ENCODE peak calls at places on chromosomes 6 and 20, in six cellular contexts. G is ureter, R is mucosa of gallbladder, Z is HT-29, B is endodermal cell, X is endothelial cell. T is an unnamed sample.

GRCh38 chr6:140380371-140381218 is 1006.1 kb upstream of the CITED2 start:
- DNase-seq in X (no peak), R (no peak), G (no peak), B (no peak), Z (no peak), T (no peak)

GRCh38 chr20:33370296-33370695 is 31.0 kb downstream of the CDK5RAP1 start:
- DNase-seq in X (no peak), Z (no peak), B (no peak), R (peak), G (no peak), T (no peak)

GRCh38 chr6:90918361-90918760 is 331.5 kb upstream of the MAP3K7 start:
- DNase-seq in R (no peak), B (no peak), G (no peak), Z (no peak), X (no peak), T (no peak)

GRCh38 chr6:167678102-167679101 is 148.3 kb upstream of the AFDN start:
- DNase-seq in G (no peak), Z (no peak), R (peak), X (peak), B (peak), T (peak)

GRCh38 chr6:110529355-110529754 is 52.9 kb upstream of the SLC22A16 start:
- DNase-seq in R (no peak), X (no peak), G (no peak), B (no peak), Z (no peak), T (no peak)

GRCh38 chr6:45486739-45487138 is 109.0 kb upstream of the SUPT3H start:
- DNase-seq in Z (no peak), B (no peak), G (no peak), R (no peak), X (no peak), T (no peak)

GRCh38 chr6:136181858-136182257 is 68.3 kb downstream of the MTFR2 start:
- DNase-seq in Z (no peak), R (no peak), G (no peak), X (no peak), B (no peak), T (no peak)

GRCh38 chr6:111260570-111261298 is 173.4 kb downstream of the SLC16A10 start:
- DNase-seq in R (no peak), G (no peak), B (no peak), X (no peak), Z (no peak), T (no peak)

GRCh38 chr20:59207742-59208357 is 44.2 kb downstream of the ZNF831 start:
- DNase-seq in X (peak), R (peak), B (peak), G (no peak), Z (peak), T (peak)

GRCh38 chr6:121592261-121592935 is 157.0 kb downstream of the GJA1 start:
- DNase-seq in Z (no peak), X (no peak), B (no peak), G (no peak), R (no peak), T (no peak)

GRCh38 chr20:45212831-45213230 is 6.0 kb downstream of the SEMG1 start:
- DNase-seq in B (no peak), X (no peak), Z (no peak), R (no peak), G (no peak), T (no peak)

GRCh38 chr20:14634666-14635065 is 297.3 kb upstream of the FLRT3 start:
- DNase-seq in G (no peak), Z (no peak), B (no peak), R (no peak), X (no peak), T (no peak)

GRCh38 chr6:131828080-131828479 is 20.3 kb downstream of the ENPP1 start:
- DNase-seq in X (no peak), B (no peak), G (no peak), Z (no peak), R (peak), T (no peak)

GRCh38 chr20:50050660-50051308 is 62.2 kb downstream of the UBE2V1 start:
- DNase-seq in G (no peak), R (no peak), B (peak), X (no peak), Z (no peak), T (no peak)

GRCh38 chr6:43276180-43277082 is 21.6 kb upstream of the SLC22A7 start:
- DNase-seq in R (no peak), G (no peak), Z (no peak), B (peak), X (no peak), T (no peak)

GRCh38 chr6:144351741-144352140 is 66.6 kb downstream of the UTRN start:
- DNase-seq in R (no peak), X (no peak), B (no peak), Z (no peak), G (no peak), T (no peak)

GRCh38 chr6:44115866-44116265 is 11.4 kb downstream of the MRPL14 start:
- DNase-seq in Z (no peak), B (no peak), X (no peak), G (no peak), R (no peak), T (no peak)

GRCh38 chr6:3228046-3228671 is 706 bp upstream of the TUBB2B start:
- DNase-seq in X (peak), B (peak), Z (no peak), G (no peak), R (no peak), T (peak)

GRCh38 chr6:29760328-29760727 is 37.1 kb downstream of the HLA-F start:
- DNase-seq in G (no peak), Z (no peak), X (no peak), R (no peak), B (peak), T (no peak)

T was measured in WTC11.